ENCODE peak calls at places on chromosomes 4 and X, in seven cellular contexts. E is activated CD4-positive, alpha-beta memory T cell treated with anti-CD3 and anti-CD28 coated beads, Interleukin-2, amount 10 ng/mL, durations not matched to agents 7 days and 5 days; W is stimulated activated CD8-positive, alpha-beta memory T cell treated with anti-CD3 and anti-CD28 coated beads, Interleukin-7, amount 100 ng/mL, for 24 hours; H is Daoy; D is left kidney; Z is omental fat pad; Q is nephron progenitor cell. X is an unnamed sample.

GRCh38 chr4:67883463-67883862 is 339 bp downstream of the TMPRSS11D start:
- DNase-seq in H (no peak), D (no peak), W (no peak), Q (no peak), Z (no peak), E (no peak), X (no peak)

GRCh38 chr4:174460684-174461083 is 61.6 kb downstream of the HPGD start:
- DNase-seq in Q (no peak), H (no peak), Z (no peak), W (no peak), E (no peak), D (no peak), X (no peak)

GRCh38 chrX:54280466-54280865 is 77.4 kb downstream of the WNK3 start:
- DNase-seq in D (no peak), Z (no peak), Q (no peak), W (no peak), E (no peak), H (no peak), X (no peak)

GRCh38 chr4:38753021-38753806 is 29.6 kb downstream of the TLR10 start:
- DNase-seq in W (no peak), D (peak), Z (peak), E (no peak), Q (peak), H (peak), X (peak)

GRCh38 chr4:164446516-164446915 is 307.4 kb upstream of the SMIM31 start:
- DNase-seq in Z (no peak), W (no peak), Q (no peak), E (no peak), D (no peak), H (peak), X (no peak)

GRCh38 chrX:149145845-149146285 is 359.2 kb downstream of the IDS start:
- DNase-seq in E (no peak), H (no peak), Q (no peak), W (no peak), D (no peak), Z (no peak), X (no peak)

GRCh38 chrX:100962811-100963210 is 6.7 kb upstream of the ARL13A start:
- DNase-seq in Z (no peak), D (no peak), Q (no peak), E (no peak), H (no peak), W (no peak), X (no peak)

GRCh38 chr4:37661643-37662221 is 24.4 kb downstream of the RELL1 start:
- DNase-seq in H (peak), D (no peak), Z (no peak), W (no peak), Q (no peak), E (no peak), X (peak)

GRCh38 chr4:139200102-139200501 is 23.1 kb upstream of the ELF2 start:
- DNase-seq in E (no peak), Z (no peak), D (no peak), W (no peak), H (no peak), Q (no peak), X (no peak)

GRCh38 chr4:65217179-65217578 is 453.1 kb downstream of the EPHA5 start:
- DNase-seq in W (no peak), D (no peak), H (no peak), E (no peak), Q (no peak), Z (no peak), X (no peak)

GRCh38 chrX:1554469-1555210 is 17.7 kb upstream of the P2RY8 start:
- DNase-seq in E (peak), W (no peak), Z (no peak), Q (no peak), D (no peak), H (no peak), X (no peak)

GRCh38 chrX:64204252-64204651 is 1.3 kb downstream of the AMER1 start:
- DNase-seq in W (no peak), Z (no peak), H (no peak), D (peak), Q (peak), E (no peak), X (no peak)

GRCh38 chr4:99815597-99816011 is 1.0 kb upstream of the DAPP1 start:
- DNase-seq in W (no peak), D (no peak), Q (no peak), Z (no peak), E (no peak), H (no peak), X (peak)

GRCh38 chrX:69231903-69232302 is 66.7 kb upstream of the PJA1 start:
- DNase-seq in Q (no peak), H (peak), E (no peak), Z (no peak), D (no peak), W (no peak), X (no peak)

GRCh38 chrX:22237479-22237878 is 35.2 kb upstream of the CBLL2 start:
- DNase-seq in Q (no peak), E (no peak), W (no peak), D (peak), Z (no peak), H (no peak), X (no peak)

GRCh38 chrX:149962859-149963757 is 24.8 kb upstream of the EOLA2 start:
- DNase-seq in D (peak), Q (peak), E (peak), W (no peak), Z (no peak), H (peak), X (peak)

GRCh38 chrX:68839771-68840170 is 10.9 kb downstream of the EFNB1 start:
- DNase-seq in D (no peak), Z (no peak), E (no peak), Q (no peak), W (no peak), H (no peak), X (no peak)

GRCh38 chrX:150873616-150874015 is 24.9 kb downstream of the CD99L2 start:
- DNase-seq in Q (no peak), W (no peak), D (no peak), Z (no peak), H (peak), E (no peak), X (no peak)

GRCh38 chr4:183624548-183624947 is 34.4 kb downstream of the RWDD4 start:
- DNase-seq in Z (no peak), E (no peak), H (no peak), W (no peak), Q (no peak), D (no peak), X (no peak)

GRCh38 chr4:143700060-143700419 is 435 bp downstream of the FREM3 start:
- DNase-seq in Q (peak), Z (no peak), W (no peak), H (no peak), E (no peak), D (peak), X (no peak)

GRCh38 chr4:64756016-64756415 is 346.8 kb upstream of the TECRL start:
- DNase-seq in Q (no peak), W (no peak), H (no peak), D (no peak), Z (no peak), E (no peak), X (peak)

GRCh38 chr4:75995727-75996126 is 5.0 kb upstream of the SDAD1 start:
- DNase-seq in D (peak), Z (no peak), H (peak), E (no peak), Q (peak), W (no peak), X (peak)

X was measured in HCEC 1CT.